ENCODE peak calls at places on chromosomes 6 and 20, in five cellular contexts. One of them, this sample, is unnamed.

GRCh38 chr6:53159558-53159957 is 10.9 kb upstream of the GCM1 start:
- DNase-seq in activated naive CD8-positive, alpha-beta T cell treated with anti-CD3 and anti-CD28 coated beads, Interleukin-2, amount 50 U/mL, for 16 hours: no peak
- DNase-seq in CD4-positive, alpha-beta memory T cell: no peak
- DNase-seq in stimulated activated CD8-positive, alpha-beta memory T cell treated with anti-CD3 and anti-CD28 coated beads, Interleukin-2, amount 100 ng/mL, for 1 hour: no peak
- DNase-seq in MV-4-11: no peak
- DNase-seq in this sample: no peak

GRCh38 chr20:42179768-42180167 is 561.6 kb upstream of the CHD6 start:
- DNase-seq in activated naive CD8-positive, alpha-beta T cell treated with anti-CD3 and anti-CD28 coated beads, Interleukin-2, amount 50 U/mL, for 16 hours: no peak
- DNase-seq in CD4-positive, alpha-beta memory T cell: no peak
- DNase-seq in stimulated activated CD8-positive, alpha-beta memory T cell treated with anti-CD3 and anti-CD28 coated beads, Interleukin-2, amount 100 ng/mL, for 1 hour: no peak
- DNase-seq in MV-4-11: peak; percentile 10
- DNase-seq in this sample: no peak

GRCh38 chr6:106470811-106471210 is 110.3 kb downstream of the CRYBG1 start:
- DNase-seq in activated naive CD8-positive, alpha-beta T cell treated with anti-CD3 and anti-CD28 coated beads, Interleukin-2, amount 50 U/mL, for 16 hours: no peak
- DNase-seq in CD4-positive, alpha-beta memory T cell: no peak
- DNase-seq in stimulated activated CD8-positive, alpha-beta memory T cell treated with anti-CD3 and anti-CD28 coated beads, Interleukin-2, amount 100 ng/mL, for 1 hour: no peak
- DNase-seq in MV-4-11: no peak
- DNase-seq in this sample: no peak

GRCh38 chr20:41174782-41175181 is 37.4 kb downstream of the PLCG1 start:
- DNase-seq in activated naive CD8-positive, alpha-beta T cell treated with anti-CD3 and anti-CD28 coated beads, Interleukin-2, amount 50 U/mL, for 16 hours: no peak
- DNase-seq in CD4-positive, alpha-beta memory T cell: no peak
- DNase-seq in stimulated activated CD8-positive, alpha-beta memory T cell treated with anti-CD3 and anti-CD28 coated beads, Interleukin-2, amount 100 ng/mL, for 1 hour: no peak
- DNase-seq in MV-4-11: no peak
- DNase-seq in this sample: no peak

GRCh38 chr6:57221191-57221935 is 744 bp downstream of the RAB23 start:
- DNase-seq in activated naive CD8-positive, alpha-beta T cell treated with anti-CD3 and anti-CD28 coated beads, Interleukin-2, amount 50 U/mL, for 16 hours: no peak
- DNase-seq in CD4-positive, alpha-beta memory T cell: peak; percentile 33
- DNase-seq in stimulated activated CD8-positive, alpha-beta memory T cell treated with anti-CD3 and anti-CD28 coated beads, Interleukin-2, amount 100 ng/mL, for 1 hour: peak; percentile 14
- DNase-seq in MV-4-11: peak; percentile 3
- DNase-seq in this sample: peak; percentile 51

GRCh38 chr6:4914412-4915159 is 89.3 kb downstream of the RPP40 start:
- DNase-seq in activated naive CD8-positive, alpha-beta T cell treated with anti-CD3 and anti-CD28 coated beads, Interleukin-2, amount 50 U/mL, for 16 hours: no peak
- DNase-seq in CD4-positive, alpha-beta memory T cell: no peak
- DNase-seq in stimulated activated CD8-positive, alpha-beta memory T cell treated with anti-CD3 and anti-CD28 coated beads, Interleukin-2, amount 100 ng/mL, for 1 hour: no peak
- DNase-seq in MV-4-11: no peak
- DNase-seq in this sample: no peak

GRCh38 chr6:22614541-22614940 is 45.2 kb downstream of the HDGFL1 start:
- DNase-seq in activated naive CD8-positive, alpha-beta T cell treated with anti-CD3 and anti-CD28 coated beads, Interleukin-2, amount 50 U/mL, for 16 hours: no peak
- DNase-seq in CD4-positive, alpha-beta memory T cell: no peak
- DNase-seq in stimulated activated CD8-positive, alpha-beta memory T cell treated with anti-CD3 and anti-CD28 coated beads, Interleukin-2, amount 100 ng/mL, for 1 hour: no peak
- DNase-seq in MV-4-11: no peak
- DNase-seq in this sample: no peak

GRCh38 chr20:62914970-62915457 is 11.3 kb downstream of the DIDO1 start:
- DNase-seq in activated naive CD8-positive, alpha-beta T cell treated with anti-CD3 and anti-CD28 coated beads, Interleukin-2, amount 50 U/mL, for 16 hours: no peak
- DNase-seq in CD4-positive, alpha-beta memory T cell: no peak
- DNase-seq in stimulated activated CD8-positive, alpha-beta memory T cell treated with anti-CD3 and anti-CD28 coated beads, Interleukin-2, amount 100 ng/mL, for 1 hour: no peak
- DNase-seq in MV-4-11: peak; percentile 56
- DNase-seq in this sample: no peak

GRCh38 chr6:63214816-63215215 is 3.5 kb downstream of the FKBP1C start:
- DNase-seq in activated naive CD8-positive, alpha-beta T cell treated with anti-CD3 and anti-CD28 coated beads, Interleukin-2, amount 50 U/mL, for 16 hours: no peak
- DNase-seq in CD4-positive, alpha-beta memory T cell: no peak
- DNase-seq in stimulated activated CD8-positive, alpha-beta memory T cell treated with anti-CD3 and anti-CD28 coated beads, Interleukin-2, amount 100 ng/mL, for 1 hour: no peak
- DNase-seq in MV-4-11: peak; percentile 83
- DNase-seq in this sample: no peak

GRCh38 chr6:4607026-4607704 is 169.0 kb upstream of the CDYL start:
- DNase-seq in activated naive CD8-positive, alpha-beta T cell treated with anti-CD3 and anti-CD28 coated beads, Interleukin-2, amount 50 U/mL, for 16 hours: no peak
- DNase-seq in CD4-positive, alpha-beta memory T cell: no peak
- DNase-seq in stimulated activated CD8-positive, alpha-beta memory T cell treated with anti-CD3 and anti-CD28 coated beads, Interleukin-2, amount 100 ng/mL, for 1 hour: no peak
- DNase-seq in MV-4-11: peak; percentile 40
- DNase-seq in this sample: no peak

GRCh38 chr6:44855562-44856494 is 468.3 kb downstream of the CDC5L start:
- DNase-seq in activated naive CD8-positive, alpha-beta T cell treated with anti-CD3 and anti-CD28 coated beads, Interleukin-2, amount 50 U/mL, for 16 hours: no peak
- DNase-seq in CD4-positive, alpha-beta memory T cell: no peak
- DNase-seq in stimulated activated CD8-positive, alpha-beta memory T cell treated with anti-CD3 and anti-CD28 coated beads, Interleukin-2, amount 100 ng/mL, for 1 hour: no peak
- DNase-seq in MV-4-11: no peak
- DNase-seq in this sample: no peak

GRCh38 chr6:151014404-151015150 is 149.1 kb downstream of the MTHFD1L start:
- DNase-seq in activated naive CD8-positive, alpha-beta T cell treated with anti-CD3 and anti-CD28 coated beads, Interleukin-2, amount 50 U/mL, for 16 hours: peak; percentile 10
- DNase-seq in CD4-positive, alpha-beta memory T cell: peak; percentile 51
- DNase-seq in stimulated activated CD8-positive, alpha-beta memory T cell treated with anti-CD3 and anti-CD28 coated beads, Interleukin-2, amount 100 ng/mL, for 1 hour: no peak
- DNase-seq in MV-4-11: peak; percentile 32
- DNase-seq in this sample: peak; percentile 37

GRCh38 chr6:16205377-16206144 is 32.8 kb upstream of the GMPR start:
- DNase-seq in activated naive CD8-positive, alpha-beta T cell treated with anti-CD3 and anti-CD28 coated beads, Interleukin-2, amount 50 U/mL, for 16 hours: no peak
- DNase-seq in CD4-positive, alpha-beta memory T cell: no peak
- DNase-seq in stimulated activated CD8-positive, alpha-beta memory T cell treated with anti-CD3 and anti-CD28 coated beads, Interleukin-2, amount 100 ng/mL, for 1 hour: no peak
- DNase-seq in MV-4-11: peak; percentile 65
- DNase-seq in this sample: peak; percentile 82

GRCh38 chr6:40953486-40953885 is 85.5 kb downstream of the UNC5CL start:
- DNase-seq in activated naive CD8-positive, alpha-beta T cell treated with anti-CD3 and anti-CD28 coated beads, Interleukin-2, amount 50 U/mL, for 16 hours: no peak
- DNase-seq in CD4-positive, alpha-beta memory T cell: no peak
- DNase-seq in stimulated activated CD8-positive, alpha-beta memory T cell treated with anti-CD3 and anti-CD28 coated beads, Interleukin-2, amount 100 ng/mL, for 1 hour: no peak
- DNase-seq in MV-4-11: no peak
- DNase-seq in this sample: no peak

GRCh38 chr6:111484655-111484974 is 1.6 kb upstream of the REV3L start:
- DNase-seq in activated naive CD8-positive, alpha-beta T cell treated with anti-CD3 and anti-CD28 coated beads, Interleukin-2, amount 50 U/mL, for 16 hours: no peak
- DNase-seq in CD4-positive, alpha-beta memory T cell: no peak
- DNase-seq in stimulated activated CD8-positive, alpha-beta memory T cell treated with anti-CD3 and anti-CD28 coated beads, Interleukin-2, amount 100 ng/mL, for 1 hour: no peak
- DNase-seq in MV-4-11: no peak
- DNase-seq in this sample: no peak

GRCh38 chr6:45961125-45961524 is 54.5 kb downstream of the CLIC5 start:
- DNase-seq in activated naive CD8-positive, alpha-beta T cell treated with anti-CD3 and anti-CD28 coated beads, Interleukin-2, amount 50 U/mL, for 16 hours: no peak
- DNase-seq in CD4-positive, alpha-beta memory T cell: no peak
- DNase-seq in stimulated activated CD8-positive, alpha-beta memory T cell treated with anti-CD3 and anti-CD28 coated beads, Interleukin-2, amount 100 ng/mL, for 1 hour: no peak
- DNase-seq in MV-4-11: no peak
- DNase-seq in this sample: no peak

GRCh38 chr6:81450180-81450579 is 302.3 kb downstream of the TENT5A start:
- DNase-seq in activated naive CD8-positive, alpha-beta T cell treated with anti-CD3 and anti-CD28 coated beads, Interleukin-2, amount 50 U/mL, for 16 hours: no peak
- DNase-seq in CD4-positive, alpha-beta memory T cell: no peak
- DNase-seq in stimulated activated CD8-positive, alpha-beta memory T cell treated with anti-CD3 and anti-CD28 coated beads, Interleukin-2, amount 100 ng/mL, for 1 hour: no peak
- DNase-seq in MV-4-11: no peak
- DNase-seq in this sample: no peak

GRCh38 chr6:115004982-115005381 is 662.2 kb upstream of the HS3ST5 start:
- DNase-seq in activated naive CD8-positive, alpha-beta T cell treated with anti-CD3 and anti-CD28 coated beads, Interleukin-2, amount 50 U/mL, for 16 hours: no peak
- DNase-seq in CD4-positive, alpha-beta memory T cell: no peak
- DNase-seq in stimulated activated CD8-positive, alpha-beta memory T cell treated with anti-CD3 and anti-CD28 coated beads, Interleukin-2, amount 100 ng/mL, for 1 hour: no peak
- DNase-seq in MV-4-11: no peak
- DNase-seq in this sample: no peak

GRCh38 chr6:150586850-150587359 is 12.8 kb upstream of the PLEKHG1 start:
- DNase-seq in activated naive CD8-positive, alpha-beta T cell treated with anti-CD3 and anti-CD28 coated beads, Interleukin-2, amount 50 U/mL, for 16 hours: no peak
- DNase-seq in CD4-positive, alpha-beta memory T cell: no peak
- DNase-seq in stimulated activated CD8-positive, alpha-beta memory T cell treated with anti-CD3 and anti-CD28 coated beads, Interleukin-2, amount 100 ng/mL, for 1 hour: no peak
- DNase-seq in MV-4-11: no peak
- DNase-seq in this sample: no peak

GRCh38 chr6:108914235-108915022 is 66.2 kb downstream of the ARMC2 start:
- DNase-seq in activated naive CD8-positive, alpha-beta T cell treated with anti-CD3 and anti-CD28 coated beads, Interleukin-2, amount 50 U/mL, for 16 hours: no peak
- DNase-seq in CD4-positive, alpha-beta memory T cell: no peak
- DNase-seq in stimulated activated CD8-positive, alpha-beta memory T cell treated with anti-CD3 and anti-CD28 coated beads, Interleukin-2, amount 100 ng/mL, for 1 hour: no peak
- DNase-seq in MV-4-11: no peak
- DNase-seq in this sample: no peak

GRCh38 chr6:38171997-38172738 is 352.6 kb downstream of the ZFAND3 start:
- DNase-seq in activated naive CD8-positive, alpha-beta T cell treated with anti-CD3 and anti-CD28 coated beads, Interleukin-2, amount 50 U/mL, for 16 hours: no peak
- DNase-seq in CD4-positive, alpha-beta memory T cell: no peak
- DNase-seq in stimulated activated CD8-positive, alpha-beta memory T cell treated with anti-CD3 and anti-CD28 coated beads, Interleukin-2, amount 100 ng/mL, for 1 hour: no peak
- DNase-seq in MV-4-11: no peak
- DNase-seq in this sample: no peak

GRCh38 chr20:57772349-57772964 is 62.6 kb upstream of the PMEPA1 start:
- DNase-seq in activated naive CD8-positive, alpha-beta T cell treated with anti-CD3 and anti-CD28 coated beads, Interleukin-2, amount 50 U/mL, for 16 hours: no peak
- DNase-seq in CD4-positive, alpha-beta memory T cell: peak; percentile 24
- DNase-seq in stimulated activated CD8-positive, alpha-beta memory T cell treated with anti-CD3 and anti-CD28 coated beads, Interleukin-2, amount 100 ng/mL, for 1 hour: no peak
- DNase-seq in MV-4-11: peak; percentile 48
- DNase-seq in this sample: no peak

GRCh38 chr20:50146732-50147662 is 6.5 kb downstream of the PEDS1 start:
- DNase-seq in activated naive CD8-positive, alpha-beta T cell treated with anti-CD3 and anti-CD28 coated beads, Interleukin-2, amount 50 U/mL, for 16 hours: peak; percentile 47
- DNase-seq in CD4-positive, alpha-beta memory T cell: peak; percentile 84
- DNase-seq in stimulated activated CD8-positive, alpha-beta memory T cell treated with anti-CD3 and anti-CD28 coated beads, Interleukin-2, amount 100 ng/mL, for 1 hour: peak; percentile 43
- DNase-seq in MV-4-11: peak; percentile 85
- DNase-seq in this sample: peak; percentile 84

GRCh38 chr20:37630161-37630560 is 63.7 kb upstream of the CTNNBL1 start:
- DNase-seq in activated naive CD8-positive, alpha-beta T cell treated with anti-CD3 and anti-CD28 coated beads, Interleukin-2, amount 50 U/mL, for 16 hours: no peak
- DNase-seq in CD4-positive, alpha-beta memory T cell: no peak
- DNase-seq in stimulated activated CD8-positive, alpha-beta memory T cell treated with anti-CD3 and anti-CD28 coated beads, Interleukin-2, amount 100 ng/mL, for 1 hour: no peak
- DNase-seq in MV-4-11: no peak
- DNase-seq in this sample: no peak

GRCh38 chr20:63540417-63541186 is 3.4 kb upstream of the PTK6 start:
- DNase-seq in activated naive CD8-positive, alpha-beta T cell treated with anti-CD3 and anti-CD28 coated beads, Interleukin-2, amount 50 U/mL, for 16 hours: no peak
- DNase-seq in CD4-positive, alpha-beta memory T cell: no peak
- DNase-seq in stimulated activated CD8-positive, alpha-beta memory T cell treated with anti-CD3 and anti-CD28 coated beads, Interleukin-2, amount 100 ng/mL, for 1 hour: no peak
- DNase-seq in MV-4-11: no peak
- DNase-seq in this sample: no peak

GRCh38 chr20:39532205-39532604 is 570.1 kb downstream of the DHX35 start:
- DNase-seq in activated naive CD8-positive, alpha-beta T cell treated with anti-CD3 and anti-CD28 coated beads, Interleukin-2, amount 50 U/mL, for 16 hours: no peak
- DNase-seq in CD4-positive, alpha-beta memory T cell: no peak
- DNase-seq in stimulated activated CD8-positive, alpha-beta memory T cell treated with anti-CD3 and anti-CD28 coated beads, Interleukin-2, amount 100 ng/mL, for 1 hour: no peak
- DNase-seq in MV-4-11: no peak
- DNase-seq in this sample: no peak

GRCh38 chr20:47212606-47213207 is 143.8 kb downstream of the ZMYND8 start:
- DNase-seq in activated naive CD8-positive, alpha-beta T cell treated with anti-CD3 and anti-CD28 coated beads, Interleukin-2, amount 50 U/mL, for 16 hours: no peak
- DNase-seq in CD4-positive, alpha-beta memory T cell: no peak
- DNase-seq in stimulated activated CD8-positive, alpha-beta memory T cell treated with anti-CD3 and anti-CD28 coated beads, Interleukin-2, amount 100 ng/mL, for 1 hour: no peak
- DNase-seq in MV-4-11: no peak
- DNase-seq in this sample: no peak

GRCh38 chr6:34227656-34228421 is 8.8 kb upstream of the HMGA1 start:
- DNase-seq in activated naive CD8-positive, alpha-beta T cell treated with anti-CD3 and anti-CD28 coated beads, Interleukin-2, amount 50 U/mL, for 16 hours: no peak
- DNase-seq in CD4-positive, alpha-beta memory T cell: no peak
- DNase-seq in stimulated activated CD8-positive, alpha-beta memory T cell treated with anti-CD3 and anti-CD28 coated beads, Interleukin-2, amount 100 ng/mL, for 1 hour: no peak
- DNase-seq in MV-4-11: peak; percentile 29
- DNase-seq in this sample: no peak

GRCh38 chr20:58099291-58099915 is 129.1 kb downstream of the ANKRD60 start:
- DNase-seq in activated naive CD8-positive, alpha-beta T cell treated with anti-CD3 and anti-CD28 coated beads, Interleukin-2, amount 50 U/mL, for 16 hours: no peak
- DNase-seq in CD4-positive, alpha-beta memory T cell: no peak
- DNase-seq in stimulated activated CD8-positive, alpha-beta memory T cell treated with anti-CD3 and anti-CD28 coated beads, Interleukin-2, amount 100 ng/mL, for 1 hour: no peak
- DNase-seq in MV-4-11: no peak
- DNase-seq in this sample: no peak

GRCh38 chr6:159126590-159126989 is 42.6 kb upstream of the FNDC1 start:
- DNase-seq in activated naive CD8-positive, alpha-beta T cell treated with anti-CD3 and anti-CD28 coated beads, Interleukin-2, amount 50 U/mL, for 16 hours: no peak
- DNase-seq in CD4-positive, alpha-beta memory T cell: no peak
- DNase-seq in stimulated activated CD8-positive, alpha-beta memory T cell treated with anti-CD3 and anti-CD28 coated beads, Interleukin-2, amount 100 ng/mL, for 1 hour: no peak
- DNase-seq in MV-4-11: no peak
- DNase-seq in this sample: no peak

GRCh38 chr20:56463428-56463827 is 5.0 kb upstream of the RTF2 start:
- DNase-seq in activated naive CD8-positive, alpha-beta T cell treated with anti-CD3 and anti-CD28 coated beads, Interleukin-2, amount 50 U/mL, for 16 hours: no peak
- DNase-seq in CD4-positive, alpha-beta memory T cell: peak; percentile 55
- DNase-seq in stimulated activated CD8-positive, alpha-beta memory T cell treated with anti-CD3 and anti-CD28 coated beads, Interleukin-2, amount 100 ng/mL, for 1 hour: no peak
- DNase-seq in MV-4-11: peak; percentile 91
- DNase-seq in this sample: no peak

GRCh38 chr6:33731751-33732282 is 14.9 kb downstream of the IP6K3 start:
- DNase-seq in activated naive CD8-positive, alpha-beta T cell treated with anti-CD3 and anti-CD28 coated beads, Interleukin-2, amount 50 U/mL, for 16 hours: no peak
- DNase-seq in CD4-positive, alpha-beta memory T cell: no peak
- DNase-seq in stimulated activated CD8-positive, alpha-beta memory T cell treated with anti-CD3 and anti-CD28 coated beads, Interleukin-2, amount 100 ng/mL, for 1 hour: no peak
- DNase-seq in MV-4-11: no peak
- DNase-seq in this sample: no peak

GRCh38 chr20:21234816-21235215 is 68.3 kb upstream of the XRN2 start:
- DNase-seq in activated naive CD8-positive, alpha-beta T cell treated with anti-CD3 and anti-CD28 coated beads, Interleukin-2, amount 50 U/mL, for 16 hours: no peak
- DNase-seq in CD4-positive, alpha-beta memory T cell: no peak
- DNase-seq in stimulated activated CD8-positive, alpha-beta memory T cell treated with anti-CD3 and anti-CD28 coated beads, Interleukin-2, amount 100 ng/mL, for 1 hour: no peak
- DNase-seq in MV-4-11: no peak
- DNase-seq in this sample: no peak

GRCh38 chr6:168374051-168374502 is 54.5 kb upstream of the DACT2 start:
- DNase-seq in activated naive CD8-positive, alpha-beta T cell treated with anti-CD3 and anti-CD28 coated beads, Interleukin-2, amount 50 U/mL, for 16 hours: no peak
- DNase-seq in CD4-positive, alpha-beta memory T cell: no peak
- DNase-seq in stimulated activated CD8-positive, alpha-beta memory T cell treated with anti-CD3 and anti-CD28 coated beads, Interleukin-2, amount 100 ng/mL, for 1 hour: no peak
- DNase-seq in MV-4-11: no peak
- DNase-seq in this sample: no peak

GRCh38 chr20:56897318-56897962 is 268.3 kb downstream of the TFAP2C start:
- DNase-seq in activated naive CD8-positive, alpha-beta T cell treated with anti-CD3 and anti-CD28 coated beads, Interleukin-2, amount 50 U/mL, for 16 hours: no peak
- DNase-seq in CD4-positive, alpha-beta memory T cell: no peak
- DNase-seq in stimulated activated CD8-positive, alpha-beta memory T cell treated with anti-CD3 and anti-CD28 coated beads, Interleukin-2, amount 100 ng/mL, for 1 hour: no peak
- DNase-seq in MV-4-11: no peak
- DNase-seq in this sample: no peak

GRCh38 chr6:35624341-35625070 is 64.2 kb downstream of the FKBP5 start:
- DNase-seq in activated naive CD8-positive, alpha-beta T cell treated with anti-CD3 and anti-CD28 coated beads, Interleukin-2, amount 50 U/mL, for 16 hours: no peak
- DNase-seq in CD4-positive, alpha-beta memory T cell: peak; percentile 65
- DNase-seq in stimulated activated CD8-positive, alpha-beta memory T cell treated with anti-CD3 and anti-CD28 coated beads, Interleukin-2, amount 100 ng/mL, for 1 hour: no peak
- DNase-seq in MV-4-11: no peak
- DNase-seq in this sample: no peak

GRCh38 chr6:57024775-57025174 is 21.7 kb upstream of the KIAA1586 start:
- DNase-seq in activated naive CD8-positive, alpha-beta T cell treated with anti-CD3 and anti-CD28 coated beads, Interleukin-2, amount 50 U/mL, for 16 hours: no peak
- DNase-seq in CD4-positive, alpha-beta memory T cell: no peak
- DNase-seq in stimulated activated CD8-positive, alpha-beta memory T cell treated with anti-CD3 and anti-CD28 coated beads, Interleukin-2, amount 100 ng/mL, for 1 hour: no peak
- DNase-seq in MV-4-11: no peak
- DNase-seq in this sample: no peak

This sample was measured in naive B cell.